ENCODE peak calls at places on chromosome 21, in seven cellular contexts. X is stomach; I is stimulated activated CD4-positive, alpha-beta T cell treated with anti-CD3 and anti-CD28 coated beads, Interleukin-4, amount 100 ng/mL, for 48 hours; D is endothelial cell; U is RCC 7860; S is heart right ventricle; H is T-helper 9 cell. M is an unnamed sample.

GRCh38 chr21:42289926-42290325 is 25.3 kb downstream of the TFF3 start:
- DNase-seq in H (no peak), S (no peak), X (no peak), U (no peak), D (no peak), I (no peak), M (no peak)

GRCh38 chr21:38542263-38542662 is 44.0 kb upstream of the ERG start:
- DNase-seq in I (no peak), H (no peak), X (no peak), S (no peak), D (no peak), U (no peak), M (no peak)

GRCh38 chr21:32946654-32947053 is 79.1 kb upstream of the OLIG2 start:
- DNase-seq in D (no peak), H (no peak), S (no peak), X (no peak), I (no peak), U (no peak), M (no peak)

GRCh38 chr21:32733356-32733755 is 5.5 kb upstream of the SYNJ1 start:
- DNase-seq in I (peak; percentile 37), X (no peak), U (no peak), S (no peak), D (no peak), H (no peak), M (no peak)

GRCh38 chr21:46454634-46455390 is 3.9 kb upstream of the DIP2A start:
- DNase-seq in D (no peak), I (no peak), H (no peak), X (no peak), S (no peak), U (no peak), M (no peak)

GRCh38 chr21:15053531-15053930 is 11.3 kb downstream of the NRIP1 start:
- DNase-seq in X (no peak), H (no peak), S (no peak), I (no peak), U (no peak), D (no peak), M (no peak)

GRCh38 chr21:18318156-18318555 is 73.5 kb downstream of the CHODL start:
- DNase-seq in X (no peak), H (no peak), S (no peak), I (no peak), D (no peak), U (no peak), M (no peak)

GRCh38 chr21:15491100-15491499 is 238.7 kb upstream of the USP25 start:
- DNase-seq in H (no peak), X (no peak), I (no peak), D (no peak), U (no peak), S (no peak), M (no peak)

GRCh38 chr21:31222142-31222541 is 121.9 kb downstream of the TIAM1 start:
- DNase-seq in X (no peak), I (no peak), H (no peak), S (no peak), U (no peak), D (no peak), M (no peak)

GRCh38 chr21:44364151-44365053 is 11.0 kb downstream of the TRPM2 start:
- DNase-seq in I (no peak), D (no peak), H (no peak), U (no peak), S (no peak), X (no peak), M (no peak)

GRCh38 chr21:42105916-42106315 is 34.8 kb downstream of the UMODL1 start:
- DNase-seq in X (no peak), I (no peak), U (no peak), D (no peak), S (no peak), H (no peak), M (no peak)

GRCh38 chr21:45867041-45867630 is 114.4 kb upstream of the COL6A1 start:
- DNase-seq in I (no peak), S (no peak), D (no peak), H (no peak), U (no peak), X (peak; percentile 15), M (no peak)

GRCh38 chr21:37631319-37632117 is 264.9 kb downstream of the DYRK1A start:
- DNase-seq in X (peak; percentile 45), H (no peak), D (no peak), I (no peak), U (no peak), S (no peak), M (no peak)